ENCODE peak calls at places on chromosome 18, in eight cellular contexts. One of them, this sample, is unnamed.

GRCh38 chr18:11689972-11690570 is 1.0 kb downstream of the GNAL start:
- DNase-seq in MM.1S: peak; percentile 14
- DNase-seq in OCI-LY7: no peak
- DNase-seq in effector memory CD4-positive, alpha-beta T cell: no peak
- DNase-seq in esophagus squamous epithelium: no peak
- DNase-seq in lower lobe of right lung: no peak
- DNase-seq in left lung: no peak
- DNase-seq in mucosa of descending colon: no peak
- DNase-seq in this sample: no peak

GRCh38 chr18:57149031-57149430 is 2.1 kb downstream of the BOD1L2 start:
- DNase-seq in MM.1S: no peak
- DNase-seq in OCI-LY7: no peak
- DNase-seq in effector memory CD4-positive, alpha-beta T cell: no peak
- DNase-seq in esophagus squamous epithelium: no peak
- DNase-seq in lower lobe of right lung: no peak
- DNase-seq in left lung: no peak
- DNase-seq in mucosa of descending colon: no peak
- DNase-seq in this sample: no peak

GRCh38 chr18:61891271-61891670 is 1.5 kb downstream of the RNF152 start:
- DNase-seq in MM.1S: no peak
- DNase-seq in OCI-LY7: no peak
- DNase-seq in effector memory CD4-positive, alpha-beta T cell: no peak
- DNase-seq in esophagus squamous epithelium: no peak
- DNase-seq in lower lobe of right lung: no peak
- DNase-seq in left lung: no peak
- DNase-seq in mucosa of descending colon: no peak
- DNase-seq in this sample: no peak

GRCh38 chr18:59228361-59228760 is 8.4 kb downstream of the GRP start:
- DNase-seq in MM.1S: no peak
- DNase-seq in OCI-LY7: no peak
- DNase-seq in effector memory CD4-positive, alpha-beta T cell: no peak
- DNase-seq in esophagus squamous epithelium: no peak
- DNase-seq in lower lobe of right lung: no peak
- DNase-seq in left lung: no peak
- DNase-seq in mucosa of descending colon: no peak
- DNase-seq in this sample: no peak

GRCh38 chr18:46360841-46361240 is 256.7 kb downstream of the HAUS1 start:
- DNase-seq in MM.1S: no peak
- DNase-seq in OCI-LY7: no peak
- DNase-seq in effector memory CD4-positive, alpha-beta T cell: no peak
- DNase-seq in esophagus squamous epithelium: no peak
- DNase-seq in lower lobe of right lung: no peak
- DNase-seq in left lung: no peak
- DNase-seq in mucosa of descending colon: no peak
- DNase-seq in this sample: no peak

GRCh38 chr18:46859855-46860254 is 57.5 kb downstream of the PIAS2 start:
- DNase-seq in MM.1S: no peak
- DNase-seq in OCI-LY7: peak; percentile 29
- DNase-seq in effector memory CD4-positive, alpha-beta T cell: no peak
- DNase-seq in esophagus squamous epithelium: no peak
- DNase-seq in lower lobe of right lung: no peak
- DNase-seq in left lung: no peak
- DNase-seq in mucosa of descending colon: no peak
- DNase-seq in this sample: no peak

GRCh38 chr18:7879717-7880116 is 312.6 kb downstream of the PTPRM start:
- DNase-seq in MM.1S: no peak
- DNase-seq in OCI-LY7: no peak
- DNase-seq in effector memory CD4-positive, alpha-beta T cell: no peak
- DNase-seq in esophagus squamous epithelium: no peak
- DNase-seq in lower lobe of right lung: no peak
- DNase-seq in left lung: no peak
- DNase-seq in mucosa of descending colon: no peak
- DNase-seq in this sample: no peak

GRCh38 chr18:39604836-39605235 is 2039.2 kb upstream of the CELF4 start:
- DNase-seq in MM.1S: no peak
- DNase-seq in OCI-LY7: no peak
- DNase-seq in effector memory CD4-positive, alpha-beta T cell: no peak
- DNase-seq in esophagus squamous epithelium: no peak
- DNase-seq in lower lobe of right lung: no peak
- DNase-seq in left lung: no peak
- DNase-seq in mucosa of descending colon: no peak
- DNase-seq in this sample: no peak

GRCh38 chr18:78630981-78631510 is 348.6 kb upstream of the SALL3 start:
- DNase-seq in MM.1S: no peak
- DNase-seq in OCI-LY7: no peak
- DNase-seq in effector memory CD4-positive, alpha-beta T cell: no peak
- DNase-seq in esophagus squamous epithelium: no peak
- DNase-seq in lower lobe of right lung: no peak
- DNase-seq in left lung: no peak
- DNase-seq in mucosa of descending colon: no peak
- DNase-seq in this sample: no peak

GRCh38 chr18:25360301-25360899 is 8.4 kb upstream of the ZNF521 start:
- DNase-seq in MM.1S: peak; percentile 79
- DNase-seq in OCI-LY7: no peak
- DNase-seq in effector memory CD4-positive, alpha-beta T cell: no peak
- DNase-seq in esophagus squamous epithelium: no peak
- DNase-seq in lower lobe of right lung: no peak
- DNase-seq in left lung: no peak
- DNase-seq in mucosa of descending colon: no peak
- DNase-seq in this sample: no peak

GRCh38 chr18:13868501-13869271 is 44.7 kb downstream of the MC5R start:
- DNase-seq in MM.1S: no peak
- DNase-seq in OCI-LY7: no peak
- DNase-seq in effector memory CD4-positive, alpha-beta T cell: no peak
- DNase-seq in esophagus squamous epithelium: no peak
- DNase-seq in lower lobe of right lung: no peak
- DNase-seq in left lung: no peak
- DNase-seq in mucosa of descending colon: no peak
- DNase-seq in this sample: no peak

GRCh38 chr18:74540689-74541421 is 6.6 kb downstream of the CNDP1 start:
- DNase-seq in MM.1S: no peak
- DNase-seq in OCI-LY7: no peak
- DNase-seq in effector memory CD4-positive, alpha-beta T cell: no peak
- DNase-seq in esophagus squamous epithelium: no peak
- DNase-seq in lower lobe of right lung: no peak
- DNase-seq in left lung: no peak
- DNase-seq in mucosa of descending colon: no peak
- DNase-seq in this sample: no peak

GRCh38 chr18:79798346-79798998 is 734 bp downstream of the KCNG2 start:
- DNase-seq in MM.1S: no peak
- DNase-seq in OCI-LY7: no peak
- DNase-seq in effector memory CD4-positive, alpha-beta T cell: no peak
- DNase-seq in esophagus squamous epithelium: no peak
- DNase-seq in lower lobe of right lung: no peak
- DNase-seq in left lung: no peak
- DNase-seq in mucosa of descending colon: peak; percentile 48
- DNase-seq in this sample: no peak

GRCh38 chr18:59765343-59765742 is 68.1 kb upstream of the CCBE1 start:
- DNase-seq in MM.1S: no peak
- DNase-seq in OCI-LY7: no peak
- DNase-seq in effector memory CD4-positive, alpha-beta T cell: no peak
- DNase-seq in esophagus squamous epithelium: no peak
- DNase-seq in lower lobe of right lung: no peak
- DNase-seq in left lung: no peak
- DNase-seq in mucosa of descending colon: no peak
- DNase-seq in this sample: no peak

GRCh38 chr18:9348079-9348671 is 13.6 kb downstream of the TWSG1 start:
- DNase-seq in MM.1S: no peak
- DNase-seq in OCI-LY7: no peak
- DNase-seq in effector memory CD4-positive, alpha-beta T cell: no peak
- DNase-seq in esophagus squamous epithelium: no peak
- DNase-seq in lower lobe of right lung: no peak
- DNase-seq in left lung: no peak
- DNase-seq in mucosa of descending colon: no peak
- DNase-seq in this sample: no peak

GRCh38 chr18:70693196-70693595 is 404.4 kb downstream of the SOCS6 start:
- DNase-seq in MM.1S: no peak
- DNase-seq in OCI-LY7: no peak
- DNase-seq in effector memory CD4-positive, alpha-beta T cell: no peak
- DNase-seq in esophagus squamous epithelium: no peak
- DNase-seq in lower lobe of right lung: no peak
- DNase-seq in left lung: no peak
- DNase-seq in mucosa of descending colon: no peak
- DNase-seq in this sample: no peak

GRCh38 chr18:13235981-13236380 is 17.4 kb downstream of the LDLRAD4 start:
- DNase-seq in MM.1S: no peak
- DNase-seq in OCI-LY7: no peak
- DNase-seq in effector memory CD4-positive, alpha-beta T cell: no peak
- DNase-seq in esophagus squamous epithelium: no peak
- DNase-seq in lower lobe of right lung: peak; percentile 47
- DNase-seq in left lung: no peak
- DNase-seq in mucosa of descending colon: no peak
- DNase-seq in this sample: no peak

GRCh38 chr18:35469696-35470095 is 28.1 kb downstream of the INO80C start:
- DNase-seq in MM.1S: no peak
- DNase-seq in OCI-LY7: no peak
- DNase-seq in effector memory CD4-positive, alpha-beta T cell: no peak
- DNase-seq in esophagus squamous epithelium: no peak
- DNase-seq in lower lobe of right lung: no peak
- DNase-seq in left lung: no peak
- DNase-seq in mucosa of descending colon: no peak
- DNase-seq in this sample: no peak

GRCh38 chr18:42429208-42429607 is 474.2 kb downstream of the PIK3C3 start:
- DNase-seq in MM.1S: no peak
- DNase-seq in OCI-LY7: no peak
- DNase-seq in effector memory CD4-positive, alpha-beta T cell: no peak
- DNase-seq in esophagus squamous epithelium: no peak
- DNase-seq in lower lobe of right lung: no peak
- DNase-seq in left lung: no peak
- DNase-seq in mucosa of descending colon: no peak
- DNase-seq in this sample: no peak

GRCh38 chr18:46842583-46842982 is 74.7 kb downstream of the PIAS2 start:
- DNase-seq in MM.1S: no peak
- DNase-seq in OCI-LY7: no peak
- DNase-seq in effector memory CD4-positive, alpha-beta T cell: no peak
- DNase-seq in esophagus squamous epithelium: no peak
- DNase-seq in lower lobe of right lung: no peak
- DNase-seq in left lung: no peak
- DNase-seq in mucosa of descending colon: no peak
- DNase-seq in this sample: no peak

GRCh38 chr18:60047556-60047955 is 147.8 kb downstream of the PMAIP1 start:
- DNase-seq in MM.1S: no peak
- DNase-seq in OCI-LY7: no peak
- DNase-seq in effector memory CD4-positive, alpha-beta T cell: no peak
- DNase-seq in esophagus squamous epithelium: no peak
- DNase-seq in lower lobe of right lung: no peak
- DNase-seq in left lung: no peak
- DNase-seq in mucosa of descending colon: no peak
- DNase-seq in this sample: no peak

GRCh38 chr18:46213295-46213694 is 109.1 kb downstream of the HAUS1 start:
- DNase-seq in MM.1S: peak; percentile 29
- DNase-seq in OCI-LY7: peak; percentile 4
- DNase-seq in effector memory CD4-positive, alpha-beta T cell: no peak
- DNase-seq in esophagus squamous epithelium: no peak
- DNase-seq in lower lobe of right lung: no peak
- DNase-seq in left lung: no peak
- DNase-seq in mucosa of descending colon: no peak
- DNase-seq in this sample: peak; percentile 20

GRCh38 chr18:76456018-76456750 is 38.9 kb downstream of the ZNF516 start:
- DNase-seq in MM.1S: no peak
- DNase-seq in OCI-LY7: no peak
- DNase-seq in effector memory CD4-positive, alpha-beta T cell: no peak
- DNase-seq in esophagus squamous epithelium: no peak
- DNase-seq in lower lobe of right lung: no peak
- DNase-seq in left lung: no peak
- DNase-seq in mucosa of descending colon: no peak
- DNase-seq in this sample: no peak
- H3K4me1 ChIP-seq in MM.1S: no peaks in the 10 kb centered on the region
- H3K4me1 ChIP-seq in OCI-LY7: peaks cover 6% of the 10 kb centered on the region
- H3K4me1 ChIP-seq in effector memory CD4-positive, alpha-beta T cell: no peaks in the 10 kb centered on the region
- H3K4me1 ChIP-seq in esophagus squamous epithelium: peaks cover 23% of the 10 kb centered on the region
- H3K4me1 ChIP-seq in lower lobe of right lung: peaks cover 9% of the 10 kb centered on the region
- H3K4me1 ChIP-seq in left lung: peaks cover 15% of the 10 kb centered on the region
- H3K4me1 ChIP-seq in mucosa of descending colon: peaks cover 5% of the 10 kb centered on the region
- H3K4me1 ChIP-seq in this sample: peaks cover 13% of the 10 kb centered on the region

GRCh38 chr18:63183263-63183662 is 136.3 kb downstream of the BCL2 start:
- DNase-seq in MM.1S: no peak
- DNase-seq in OCI-LY7: no peak
- DNase-seq in effector memory CD4-positive, alpha-beta T cell: no peak
- DNase-seq in esophagus squamous epithelium: no peak
- DNase-seq in lower lobe of right lung: no peak
- DNase-seq in left lung: no peak
- DNase-seq in mucosa of descending colon: no peak
- DNase-seq in this sample: no peak
- H3K4me3 ChIP-seq in MM.1S: no peak overlapping the region
- H3K4me3 ChIP-seq in OCI-LY7: no peak overlapping the region
- H3K4me3 ChIP-seq in effector memory CD4-positive, alpha-beta T cell: no peak overlapping the region
- H3K4me3 ChIP-seq in esophagus squamous epithelium: no peak overlapping the region
- H3K4me3 ChIP-seq in lower lobe of right lung: no peak overlapping the region
- H3K4me3 ChIP-seq in left lung: no peak overlapping the region
- H3K4me3 ChIP-seq in mucosa of descending colon: no peak overlapping the region
- H3K4me3 ChIP-seq in this sample: no peak overlapping the region

DNA sequence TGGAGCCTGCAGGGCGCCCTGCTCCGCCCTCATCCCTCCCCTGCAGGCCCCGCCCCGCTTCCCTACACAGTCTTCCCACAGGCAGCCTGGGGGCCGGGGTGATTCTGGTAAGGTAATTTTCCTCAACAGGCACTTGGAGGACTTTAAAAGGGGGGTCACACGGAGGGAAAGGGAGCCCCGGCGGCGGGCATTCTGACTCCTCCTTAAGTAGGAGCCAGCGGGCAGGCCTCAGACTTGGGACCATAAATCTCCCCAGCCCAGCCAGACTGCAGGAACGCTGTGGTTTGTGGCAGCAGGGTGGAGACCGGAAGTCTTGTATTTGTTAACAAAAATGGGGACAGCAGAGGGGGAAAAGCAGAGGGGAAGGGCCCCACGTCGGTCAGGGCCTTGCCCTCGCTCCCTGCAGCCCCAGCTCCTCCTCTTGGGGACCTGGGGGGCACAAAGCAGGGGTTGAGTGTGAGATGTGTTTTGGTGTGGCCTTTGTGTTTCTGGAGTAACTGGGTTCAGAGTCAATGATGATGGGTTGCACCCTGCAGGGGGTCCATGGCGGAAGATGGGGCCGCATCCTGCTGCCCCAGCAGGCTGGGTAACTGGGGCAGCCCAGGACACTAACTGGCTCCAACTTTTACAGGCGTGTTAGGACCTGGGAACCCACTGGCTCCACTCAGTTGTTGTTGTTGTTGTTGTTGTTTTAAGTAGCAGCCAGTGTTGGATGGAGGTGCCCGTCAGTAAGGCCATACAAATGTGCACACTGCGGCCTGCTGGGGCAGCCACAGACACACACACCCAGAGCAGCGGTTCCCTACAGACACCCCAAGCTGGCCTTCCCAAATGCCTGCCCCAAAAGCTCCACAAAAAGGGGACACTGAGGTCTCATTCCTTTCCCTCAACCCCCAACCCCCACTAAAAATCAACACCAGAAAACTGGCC is 27.7 kb downstream of the SMAD7 start:
- DNase-seq in MM.1S: no peak
- DNase-seq in OCI-LY7: no peak
- DNase-seq in effector memory CD4-positive, alpha-beta T cell: peak; percentile 40
- DNase-seq in esophagus squamous epithelium: no peak
- DNase-seq in lower lobe of right lung: peak; percentile 77
- DNase-seq in left lung: peak; percentile 90
- DNase-seq in mucosa of descending colon: peak; percentile 85
- DNase-seq in this sample: no peak
- H3K4me1 ChIP-seq in MM.1S: peaks cover 93% of the 10 kb centered on the region
- H3K4me1 ChIP-seq in OCI-LY7: peaks cover 77% of the 10 kb centered on the region
- H3K4me1 ChIP-seq in effector memory CD4-positive, alpha-beta T cell: peaks cover 54% of the 10 kb centered on the region
- H3K4me1 ChIP-seq in esophagus squamous epithelium: peaks cover 43% of the 10 kb centered on the region
- H3K4me1 ChIP-seq in lower lobe of right lung: peaks cover 96% of the 10 kb centered on the region
- H3K4me1 ChIP-seq in left lung: peaks cover 64% of the 10 kb centered on the region
- H3K4me1 ChIP-seq in mucosa of descending colon: peaks cover 58% of the 10 kb centered on the region
- H3K4me1 ChIP-seq in this sample: peaks cover 36% of the 10 kb centered on the region

GRCh38 chr18:23307567-23308295 is 145.4 kb upstream of the RIOK3 start:
- DNase-seq in MM.1S: no peak
- DNase-seq in OCI-LY7: peak; percentile 40
- DNase-seq in effector memory CD4-positive, alpha-beta T cell: no peak
- DNase-seq in esophagus squamous epithelium: no peak
- DNase-seq in lower lobe of right lung: no peak
- DNase-seq in left lung: no peak
- DNase-seq in mucosa of descending colon: no peak
- DNase-seq in this sample: no peak
- H3K4me3 ChIP-seq in MM.1S: no peak overlapping the region
- H3K4me3 ChIP-seq in OCI-LY7: no peak overlapping the region
- H3K4me3 ChIP-seq in effector memory CD4-positive, alpha-beta T cell: no peak overlapping the region
- H3K4me3 ChIP-seq in esophagus squamous epithelium: no peak overlapping the region
- H3K4me3 ChIP-seq in lower lobe of right lung: no peak overlapping the region
- H3K4me3 ChIP-seq in left lung: no peak overlapping the region
- H3K4me3 ChIP-seq in mucosa of descending colon: no peak overlapping the region
- H3K4me3 ChIP-seq in this sample: no peak overlapping the region